ENCODE peak calls at places on chromosomes 12 and 14, in six cellular contexts. E, Y, Z, B, F and S are unnamed samples.

GRCh38 chr12:18430425-18431048 is 169.2 kb downstream of the PIK3C2G start:
- DNase-seq in E (peak; percentile 78), Y (peak; percentile 58), Z (no peak), B (peak; percentile 30), F (no peak), S (no peak)

GRCh38 chr12:102298022-102298421 is 100.4 kb upstream of the PMCH start:
- DNase-seq in E (no peak), Y (no peak), Z (no peak), B (no peak), F (no peak), S (no peak)

GRCh38 chr12:102567031-102567985 is 86.9 kb upstream of the IGF1 start:
- DNase-seq in E (peak; percentile 14), Y (no peak), Z (no peak), B (no peak), F (no peak), S (peak; percentile 57)

GRCh38 chr12:48818831-48819590 is 715 bp downstream of the CACNB3 start:
- DNase-seq in E (no peak), Y (no peak), Z (peak; percentile 40), B (no peak), F (no peak), S (no peak)

GRCh38 chr14:85241022-85241880 is 288.7 kb upstream of the FLRT2 start:
- DNase-seq in E (no peak), Y (no peak), Z (no peak), B (no peak), F (no peak), S (no peak)

GRCh38 chr14:65412881-65413738 is 580 bp downstream of the FUT8 start:
- DNase-seq in E (peak; percentile 72), Y (peak; percentile 66), Z (peak; percentile 64), B (no peak), F (peak; percentile 82), S (no peak)

GRCh38 chr12:116539905-116540482 is 19.2 kb upstream of the MAP1LC3B2 start:
- DNase-seq in E (peak; percentile 74), Y (peak; percentile 35), Z (no peak), B (no peak), F (no peak), S (peak; percentile 86)

GRCh38 chr12:128138125-128138524 is 128.8 kb upstream of the TMEM132C start:
- DNase-seq in E (no peak), Y (no peak), Z (no peak), B (no peak), F (no peak), S (no peak)

GRCh38 chr12:46657416-46658411 is 168.1 kb downstream of the SLC38A4 start:
- DNase-seq in E (peak; percentile 50), Y (no peak), Z (no peak), B (no peak), F (no peak), S (no peak)

GRCh38 chr14:36070056-36071043 is 106.2 kb downstream of the PTCSC3 start:
- DNase-seq in E (peak; percentile 66), Y (peak; percentile 64), Z (no peak), B (peak; percentile 71), F (no peak), S (peak; percentile 48)

GRCh38 chr14:89507926-89508460 is 91.0 kb upstream of the FOXN3 start:
- DNase-seq in E (peak; percentile 62), Y (peak; percentile 56), Z (no peak), B (no peak), F (no peak), S (no peak)

GRCh38 chr14:67537736-67538135 is 4.6 kb downstream of the PLEKHH1 start:
- DNase-seq in E (no peak), Y (no peak), Z (no peak), B (no peak), F (no peak), S (no peak)

GRCh38 chr14:93049867-93050331 is 65.8 kb downstream of the ITPK1 start:
- DNase-seq in E (peak; percentile 65), Y (no peak), Z (no peak), B (no peak), F (no peak), S (no peak)

GRCh38 chr12:32249701-32250270 is 143.1 kb downstream of the BICD1 start:
- DNase-seq in E (no peak), Y (no peak), Z (no peak), B (no peak), F (no peak), S (no peak)

GRCh38 chr14:69354383-69355154 is 43.5 kb downstream of the ERH start:
- DNase-seq in E (no peak), Y (peak; percentile 87), Z (peak; percentile 43), B (peak; percentile 34), F (no peak), S (no peak)

GRCh38 chr12:115362319-115362976 is 678.5 kb upstream of the TBX3 start:
- DNase-seq in E (peak; percentile 32), Y (no peak), Z (no peak), B (no peak), F (no peak), S (no peak)

GRCh38 chr14:72792051-72792788 is 101.7 kb downstream of the DPF3 start:
- DNase-seq in E (peak; percentile 31), Y (no peak), Z (no peak), B (no peak), F (no peak), S (no peak)

GRCh38 chr14:89444536-89445125 is 27.6 kb upstream of the FOXN3 start:
- DNase-seq in E (peak; percentile 35), Y (peak; percentile 40), Z (no peak), B (no peak), F (no peak), S (no peak)

GRCh38 chr12:113252494-113252893 is 31.2 kb downstream of the TPCN1 start:
- DNase-seq in E (no peak), Y (no peak), Z (no peak), B (no peak), F (no peak), S (no peak)

GRCh38 chr14:35814371-35815005 is 5.4 kb upstream of the RALGAPA1 start:
- DNase-seq in E (peak; percentile 50), Y (peak; percentile 73), Z (peak; percentile 79), B (peak; percentile 39), F (no peak), S (no peak)

GRCh38 chr12:109497675-109498074 is 20.2 kb downstream of the UBE3B start:
- DNase-seq in E (peak; percentile 33), Y (no peak), Z (no peak), B (no peak), F (no peak), S (no peak)

GRCh38 chr12:57086951-57087688 is 1.8 kb upstream of the NAB2 start:
- DNase-seq in E (peak; percentile 89), Y (peak; percentile 62), Z (peak; percentile 96), B (peak; percentile 91), F (peak; percentile 96), S (peak; percentile 55)

GRCh38 chr14:99795046-99795445 is 1.8 kb downstream of the EML1 start:
- DNase-seq in E (no peak), Y (no peak), Z (no peak), B (no peak), F (no peak), S (no peak)
- H3K4me3 ChIP-seq in E (no peak overlapping the region), Y (no peak overlapping the region), Z (no peak overlapping the region), B (no peak overlapping the region), F (no peak overlapping the region), S (no peak overlapping the region)

GRCh38 chr12:124856132-124856841 is 7.4 kb downstream of the SCARB1 start:
- DNase-seq in E (no peak), Y (no peak), Z (no peak), B (no peak), F (no peak), S (no peak)
- H3K4me3 ChIP-seq in E (no peak overlapping the region), Y (no peak overlapping the region), Z (no peak overlapping the region), B (no peak overlapping the region), F (no peak overlapping the region), S (no peak overlapping the region)

DNA sequence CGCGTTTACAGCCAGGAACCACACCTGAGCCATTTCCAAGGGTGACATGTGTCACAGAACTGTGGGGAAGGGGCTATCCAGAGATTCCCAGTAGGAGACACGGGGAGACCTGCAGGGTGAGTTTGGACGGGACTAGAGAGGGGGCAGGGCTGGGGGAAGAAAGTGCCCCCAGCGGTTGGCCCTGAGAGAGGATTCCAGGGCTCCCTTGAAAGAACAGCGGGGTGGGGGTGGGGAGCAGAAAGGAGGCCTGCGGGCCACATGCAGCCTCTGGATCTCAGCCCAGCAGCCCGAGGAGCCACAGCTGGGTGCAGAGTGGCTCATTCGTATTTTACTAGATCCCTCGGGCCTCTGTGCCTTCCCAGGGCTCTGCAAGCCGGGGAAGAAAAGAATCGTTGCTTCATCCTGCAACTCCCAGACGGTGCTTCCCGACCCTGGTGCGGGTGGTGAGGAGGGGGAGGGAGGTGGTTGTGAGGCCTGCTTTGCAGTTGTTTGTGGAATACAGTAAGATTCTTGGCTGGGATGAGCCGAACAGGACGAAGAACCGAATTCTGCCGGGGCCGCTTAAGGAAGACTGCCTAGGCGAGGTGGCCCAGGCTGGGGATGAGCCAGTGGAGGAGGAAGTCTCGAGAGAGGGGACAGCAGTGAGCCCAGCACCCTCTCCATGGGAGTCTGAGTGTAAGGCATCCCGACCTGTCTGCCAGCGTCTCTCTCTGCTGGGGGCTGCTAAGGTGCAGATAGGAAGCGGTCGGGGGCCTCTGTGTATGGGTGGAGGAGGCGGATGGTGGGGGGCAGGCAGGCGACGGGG is 36.1 kb upstream of the ANKRD9 start:
- DNase-seq in E (peak; percentile 77), Y (peak; percentile 78), Z (no peak), B (no peak), F (no peak), S (no peak)
- H3K4me3 ChIP-seq in E (no peak overlapping the region), Y (peak overlapping the region; percentile 60), Z (no peak overlapping the region), B (no peak overlapping the region), F (no peak overlapping the region), S (no peak overlapping the region)

GRCh38 chr12:122001379-122002209 is 20.1 kb upstream of the BCL7A start:
- DNase-seq in E (no peak), Y (no peak), Z (no peak), B (no peak), F (no peak), S (no peak)

GRCh38 chr12:121996945-121997612 is 24.6 kb upstream of the BCL7A start:
- DNase-seq in E (no peak), Y (no peak), Z (no peak), B (no peak), F (no peak), S (no peak)

GRCh38 chr12:121992059-121992879 is 29.4 kb upstream of the BCL7A start:
- DNase-seq in E (peak; percentile 95), Y (no peak), Z (peak; percentile 25), B (no peak), F (no peak), S (peak; percentile 70)

GRCh38 chr12:121990692-121991603 is 30.7 kb upstream of the BCL7A start:
- DNase-seq in E (peak; percentile 43), Y (no peak), Z (no peak), B (no peak), F (no peak), S (no peak)

DNA sequence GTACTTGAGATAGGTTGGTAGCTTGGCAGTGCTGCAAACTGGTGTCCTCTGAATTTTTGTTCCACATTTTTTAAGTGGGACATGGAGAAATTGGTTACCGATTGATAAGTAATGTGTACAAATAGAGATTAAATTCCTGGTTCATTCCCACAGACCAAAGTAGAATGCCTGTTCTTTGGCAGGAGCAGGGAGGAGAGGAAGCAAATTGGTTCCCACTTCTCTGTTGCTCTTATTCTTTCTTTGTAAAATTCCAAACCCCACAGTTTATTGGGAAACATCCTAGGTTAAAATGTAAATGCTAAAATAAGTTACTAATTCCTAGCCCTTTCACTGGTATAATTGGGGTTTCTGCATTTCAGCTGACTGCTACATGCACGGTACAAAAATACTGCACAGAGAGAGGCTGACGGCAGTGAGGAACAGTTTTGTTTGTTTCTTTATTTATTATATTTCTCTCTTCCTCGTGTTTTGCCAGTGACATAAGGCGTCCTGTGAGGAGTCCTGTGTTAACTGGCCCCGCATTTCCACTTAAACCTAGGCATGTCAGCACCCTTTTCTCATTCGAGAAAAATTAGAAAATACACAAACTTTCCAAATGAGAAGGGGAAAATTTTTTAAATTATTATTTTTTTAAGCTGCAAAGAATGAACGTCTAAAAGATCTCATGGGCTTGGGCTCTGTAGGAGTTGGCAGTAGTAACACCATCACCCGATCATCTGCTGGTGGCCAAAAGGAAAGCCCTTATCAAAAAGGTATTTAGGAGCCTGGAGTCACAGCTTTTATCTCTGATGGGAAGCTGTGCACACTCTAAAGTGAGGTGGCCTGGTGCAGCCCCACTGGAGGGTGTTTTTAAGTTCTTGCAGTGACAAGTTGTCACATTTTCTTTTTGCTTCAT is 25.4 kb upstream of the BCL7A start:
- DNase-seq in E (no peak), Y (no peak), Z (no peak), B (no peak), F (no peak), S (no peak)
- H3K4me3 ChIP-seq in E (no peak overlapping the region), Y (no peak overlapping the region), Z (no peak overlapping the region), B (no peak overlapping the region), F (no peak overlapping the region), S (no peak overlapping the region)